ENCODE peak calls at places on chromosomes 2 and 18, in seven cellular contexts. W, I, M, E, V, S and T are unnamed samples.

GRCh38 chr2:8676915-8677645 is 4.8 kb upstream of the ID2 start:
- DNase-seq in W (no peak), I (no peak), M (no peak), E (no peak), V (no peak), S (peak; percentile 62), T (peak; percentile 56)

GRCh38 chr2:144459937-144460336 is 60.0 kb downstream of the ZEB2 start:
- DNase-seq in W (peak; percentile 68), I (no peak), M (no peak), E (peak; percentile 15), V (peak; percentile 22), S (peak; percentile 89), T (no peak)

GRCh38 chr18:49206717-49207116 is 253.7 kb downstream of the DYM start:
- DNase-seq in W (no peak), I (no peak), M (no peak), E (no peak), V (no peak), S (peak; percentile 45), T (no peak)

GRCh38 chr2:71777946-71778345 is 324.6 kb downstream of the DYSF start:
- DNase-seq in W (no peak), I (no peak), M (no peak), E (no peak), V (no peak), S (no peak), T (no peak)

GRCh38 chr2:19548116-19548515 is 189.7 kb upstream of the OSR1 start:
- DNase-seq in W (no peak), I (no peak), M (no peak), E (no peak), V (no peak), S (no peak), T (no peak)

GRCh38 chr2:123935405-123935804 is 89.7 kb upstream of the CNTNAP5 start:
- DNase-seq in W (no peak), I (no peak), M (no peak), E (no peak), V (no peak), S (no peak), T (no peak)

GRCh38 chr2:7648381-7648780 is 731.2 kb downstream of the RNF144A start:
- DNase-seq in W (no peak), I (no peak), M (no peak), E (no peak), V (no peak), S (no peak), T (no peak)

GRCh38 chr2:206381881-206382280 is 61.5 kb upstream of the ADAM23 start:
- DNase-seq in W (no peak), I (no peak), M (no peak), E (no peak), V (no peak), S (no peak), T (no peak)

GRCh38 chr2:73233932-73234832 is at the start of gene CCT7:
- DNase-seq in W (peak; percentile 90), I (peak; percentile 94), M (peak; percentile 86), E (peak; percentile 84), V (peak; percentile 81), S (peak; percentile 95), T (peak; percentile 90)

GRCh38 chr18:68724021-68724420 is 9.1 kb upstream of the TMX3 start:
- DNase-seq in W (no peak), I (no peak), M (no peak), E (no peak), V (no peak), S (no peak), T (no peak)

GRCh38 chr2:27914046-27914792 is 23.7 kb downstream of the BABAM2 start:
- DNase-seq in W (no peak), I (no peak), M (no peak), E (no peak), V (no peak), S (peak; percentile 13), T (no peak)

GRCh38 chr2:220660277-220661155 is 911.6 kb downstream of the EPHA4 start:
- DNase-seq in W (no peak), I (no peak), M (no peak), E (no peak), V (no peak), S (no peak), T (no peak)

GRCh38 chr2:227890495-227891079 is 19.2 kb downstream of the DAW1 start:
- DNase-seq in W (no peak), I (no peak), M (no peak), E (no peak), V (no peak), S (peak; percentile 68), T (no peak)

GRCh38 chr18:35827275-35827929 is 145.1 kb upstream of the RMP24 start:
- DNase-seq in W (no peak), I (no peak), M (no peak), E (no peak), V (no peak), S (no peak), T (no peak)

GRCh38 chr2:108971661-108972566 is 17.1 kb downstream of the EDAR start:
- DNase-seq in W (no peak), I (no peak), M (peak; percentile 69), E (no peak), V (no peak), S (peak; percentile 85), T (no peak)

GRCh38 chr18:29588446-29589100 is 1411.6 kb upstream of the CDH2 start:
- DNase-seq in W (no peak), I (no peak), M (no peak), E (no peak), V (no peak), S (no peak), T (no peak)

GRCh38 chr2:144847347-144848080 is 327.6 kb upstream of the ZEB2 start:
- DNase-seq in W (no peak), I (no peak), M (no peak), E (no peak), V (no peak), S (no peak), T (no peak)

GRCh38 chr2:14194233-14194632 is 438.3 kb upstream of the LRATD1 start:
- DNase-seq in W (no peak), I (no peak), M (no peak), E (no peak), V (no peak), S (no peak), T (no peak)

GRCh38 chr18:12391487-12392136 is 14.6 kb upstream of the AFG3L2 start:
- DNase-seq in W (peak; percentile 52), I (peak; percentile 40), M (no peak), E (no peak), V (peak; percentile 37), S (peak; percentile 90), T (no peak)

GRCh38 chr2:165277295-165277694 is 38.1 kb downstream of the SCN2A start:
- DNase-seq in W (no peak), I (no peak), M (no peak), E (no peak), V (no peak), S (peak; percentile 15), T (no peak)

GRCh38 chr2:30975156-30975555 is 163.1 kb downstream of the GALNT14 start:
- DNase-seq in W (no peak), I (no peak), M (no peak), E (no peak), V (no peak), S (no peak), T (no peak)

GRCh38 chr2:239154971-239155805 is 245.6 kb downstream of the HDAC4 start:
- DNase-seq in W (peak; percentile 8), I (no peak), M (peak; percentile 10), E (no peak), V (no peak), S (no peak), T (peak; percentile 24)
- H3K4me1 ChIP-seq in W (no peaks in the 10 kb centered on the region), I (no peaks in the 10 kb centered on the region), M (no peaks in the 10 kb centered on the region), E (peaks cover 5% of the 10 kb centered on the region), V (peaks cover 7% of the 10 kb centered on the region), S (no peaks in the 10 kb centered on the region), T (peaks cover 5% of the 10 kb centered on the region)

GRCh38 chr2:120875431-120875830 is 139.8 kb downstream of the GLI2 start:
- DNase-seq in W (no peak), I (no peak), M (no peak), E (no peak), V (no peak), S (no peak), T (peak; percentile 32)

GRCh38 chr2:120873958-120874357 is 138.3 kb downstream of the GLI2 start:
- DNase-seq in W (no peak), I (no peak), M (no peak), E (no peak), V (no peak), S (no peak), T (peak; percentile 37)

GRCh38 chr2:120874876-120875275 is 139.2 kb downstream of the GLI2 start:
- DNase-seq in W (no peak), I (no peak), M (no peak), E (no peak), V (no peak), S (peak; percentile 26), T (peak; percentile 15)

GRCh38 chr2:120876526-120877280 is 141.0 kb downstream of the GLI2 start:
- DNase-seq in W (peak; percentile 85), I (no peak), M (no peak), E (no peak), V (no peak), S (no peak), T (peak; percentile 34)

GRCh38 chr2:120874401-120874821 is 138.7 kb downstream of the GLI2 start:
- DNase-seq in W (no peak), I (no peak), M (no peak), E (no peak), V (no peak), S (peak; percentile 35), T (peak; percentile 29)
- H3K27ac ChIP-seq in W (no peak overlapping the region), I (no peak overlapping the region), M (no peak overlapping the region), E (no peak overlapping the region), V (no peak overlapping the region), S (no peak overlapping the region), T (no peak overlapping the region)

GRCh38 chr2:54657664-54658083 is 65.8 kb upstream of the EML6 start:
- DNase-seq in W (peak; percentile 35), I (peak; percentile 61), M (peak; percentile 55), E (no peak), V (no peak), S (peak; percentile 60), T (peak; percentile 63)

GRCh38 chr2:54664238-54664786 is 59.1 kb upstream of the EML6 start:
- DNase-seq in W (no peak), I (no peak), M (no peak), E (no peak), V (no peak), S (no peak), T (no peak)

GRCh38 chr2:54658548-54659207 is 64.8 kb upstream of the EML6 start:
- DNase-seq in W (peak; percentile 8), I (no peak), M (no peak), E (no peak), V (no peak), S (peak; percentile 70), T (no peak)

GRCh38 chr2:54663424-54664030 is 59.9 kb upstream of the EML6 start:
- DNase-seq in W (no peak), I (no peak), M (no peak), E (no peak), V (no peak), S (no peak), T (no peak)

DNA sequence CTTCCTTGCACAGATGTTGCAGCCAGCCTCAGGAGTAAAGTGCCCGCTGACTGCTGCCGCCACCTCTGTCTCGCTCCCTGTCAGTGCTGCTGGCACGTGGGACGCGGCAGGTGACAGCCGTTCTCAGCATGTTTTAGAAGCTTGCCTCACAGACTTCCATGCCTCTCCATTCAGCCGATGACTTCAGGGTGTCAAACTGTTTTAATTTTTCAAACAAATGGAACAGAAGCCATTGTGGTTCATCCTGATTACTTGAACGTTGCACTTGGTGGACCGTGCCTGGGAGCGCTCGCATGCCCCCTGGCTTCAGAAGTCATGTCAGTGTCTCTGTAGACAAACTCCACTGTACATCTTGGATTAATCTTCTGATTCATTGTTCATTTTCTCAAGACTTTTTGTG is 62.7 kb upstream of the EML6 start:
- DNase-seq in W (peak; percentile 13), I (no peak), M (no peak), E (no peak), V (no peak), S (no peak), T (no peak)
- H3K36me3 ChIP-seq in W (peaks cover 100% of the 10 kb centered on the region), I (peaks cover 3% of the 10 kb centered on the region), M (peaks cover 44% of the 10 kb centered on the region), E (peaks cover 94% of the 10 kb centered on the region), V (peaks cover 88% of the 10 kb centered on the region), S (peaks cover 74% of the 10 kb centered on the region), T (peaks cover 100% of the 10 kb centered on the region)

GRCh38 chr2:98090951-98091350 is 4.0 kb downstream of the VWA3B start:
- DNase-seq in W (no peak), I (no peak), M (no peak), E (no peak), V (no peak), S (no peak), T (no peak)
- H3K4me1 ChIP-seq in W (no peaks in the 10 kb centered on the region), I (peaks cover 14% of the 10 kb centered on the region), M (peaks cover 8% of the 10 kb centered on the region), E (peaks cover 8% of the 10 kb centered on the region), V (peaks cover 9% of the 10 kb centered on the region), S (peaks cover 6% of the 10 kb centered on the region), T (peaks cover 38% of the 10 kb centered on the region)